ENCODE peak calls at places on chromosomes 6 and 20, in nine cellular contexts. W is iris pigment epithelial cell; B is A172; O is stimulated activated CD8-positive, alpha-beta memory T cell treated with anti-CD3 and anti-CD28 coated beads, Interleukin-12 subunit alpha, Interleukin-12 subunit beta, amount 100 ng/mL, for 1 hour; E is A549; S is GM04503; V is nephron progenitor cell; Q is AG04449; A is ovary. G is an unnamed sample.

GRCh38 chr6:156976144-156977088 is 199.2 kb downstream of the ARID1B start:
- DNase-seq in S (no peak), Q (no peak), E (no peak), A (no peak), W (no peak), B (peak; percentile 52), O (no peak), V (no peak), G (peak; percentile 35)

GRCh38 chr6:138991206-138991605 is 3.2 kb upstream of the REPS1 start:
- DNase-seq in V (no peak), Q (no peak), E (no peak), S (no peak), W (no peak), A (no peak), O (no peak), B (no peak), G (no peak)

GRCh38 chr6:121520337-121521163 is 85.1 kb downstream of the GJA1 start:
- DNase-seq in E (peak; percentile 3), Q (peak; percentile 97), O (no peak), A (no peak), W (peak; percentile 92), S (no peak), V (no peak), B (peak; percentile 62), G (peak; percentile 50)

GRCh38 chr20:25273541-25274358 is 25.9 kb downstream of the PYGB start:
- DNase-seq in W (no peak), A (no peak), B (no peak), Q (no peak), O (no peak), E (no peak), S (no peak), V (no peak), G (no peak)

GRCh38 chr20:49146442-49146841 is 41.7 kb downstream of the STAU1 start:
- DNase-seq in W (no peak), O (no peak), B (no peak), S (no peak), V (no peak), A (no peak), E (no peak), Q (no peak), G (no peak)

GRCh38 chr20:56995635-56996075 is 270.8 kb downstream of the BMP7 start:
- DNase-seq in A (no peak), V (peak; percentile 75), S (no peak), E (peak; percentile 45), B (no peak), Q (no peak), W (peak; percentile 6), O (no peak), G (peak; percentile 86)

GRCh38 chr6:157955675-157956074 is 26.0 kb upstream of the SYNJ2 start:
- DNase-seq in A (no peak), W (no peak), V (no peak), S (no peak), B (no peak), E (no peak), O (no peak), Q (no peak), G (no peak)

GRCh38 chr20:59992531-59992930 is 34.3 kb downstream of the CDH26 start:
- DNase-seq in A (no peak), B (no peak), W (no peak), Q (no peak), S (no peak), O (no peak), E (peak; percentile 11), V (no peak), G (no peak)

GRCh38 chr6:51303313-51303712 is 484.6 kb downstream of the TFAP2B start:
- DNase-seq in W (no peak), Q (no peak), S (no peak), V (no peak), B (no peak), O (no peak), E (no peak), A (no peak), G (no peak)

GRCh38 chr6:39083111-39083702 is 31.8 kb downstream of the SAYSD1 start:
- DNase-seq in Q (no peak), E (no peak), A (no peak), W (no peak), O (no peak), B (no peak), S (no peak), V (no peak), G (no peak)

GRCh38 chr6:47787620-47788497 is 6.0 kb downstream of the OPN5 start:
- DNase-seq in E (peak; percentile 47), O (peak; percentile 15), W (peak; percentile 58), A (peak; percentile 53), V (peak; percentile 69), B (peak; percentile 30), Q (no peak), S (no peak), G (peak; percentile 82)

GRCh38 chr6:143328885-143329284 is 121.6 kb downstream of the ADAT2 start:
- DNase-seq in Q (no peak), V (no peak), W (peak; percentile 38), E (no peak), B (peak; percentile 69), S (no peak), A (no peak), O (no peak), G (no peak)

GRCh38 chr6:56370591-56371198 is 123.3 kb upstream of the COL21A1 start:
- DNase-seq in O (no peak), W (peak; percentile 89), S (no peak), V (no peak), Q (peak; percentile 53), E (peak; percentile 4), B (peak; percentile 69), A (no peak), G (no peak)

GRCh38 chr20:21702553-21703467 is 2.7 kb upstream of the PAX1 start:
- DNase-seq in V (peak; percentile 96), A (peak; percentile 57), W (peak; percentile 12), E (peak; percentile 69), S (no peak), B (no peak), Q (no peak), O (no peak), G (peak; percentile 91)

GRCh38 chr20:15523431-15523830 is 1049.8 kb downstream of the KIF16B start:
- DNase-seq in B (no peak), W (no peak), O (no peak), S (no peak), V (no peak), Q (no peak), E (no peak), A (no peak), G (no peak)

GRCh38 chr20:953742-954141 is 37.6 kb upstream of the ANGPT4 start:
- DNase-seq in S (no peak), V (no peak), W (no peak), E (peak; percentile 22), A (no peak), Q (no peak), O (no peak), B (no peak), G (peak; percentile 47)

GRCh38 chr6:45655630-45656422 is 278.1 kb upstream of the SUPT3H start:
- DNase-seq in E (peak; percentile 77), V (no peak), W (peak; percentile 97), S (peak; percentile 99), A (no peak), B (peak; percentile 98), Q (peak; percentile 98), O (no peak), G (no peak)

GRCh38 chr20:4329232-4329631 is 313.9 kb upstream of the RNF24 start:
- DNase-seq in Q (no peak), O (no peak), A (no peak), V (no peak), W (no peak), E (peak; percentile 35), B (no peak), S (no peak), G (peak; percentile 31)

GRCh38 chr6:54111341-54111740 is at the start of gene MLIP:
- DNase-seq in S (no peak), V (no peak), W (no peak), E (no peak), B (no peak), Q (no peak), O (no peak), A (no peak), G (no peak)

GRCh38 chr20:39069976-39070375 is 107.8 kb downstream of the DHX35 start:
- DNase-seq in B (no peak), Q (no peak), E (no peak), S (no peak), A (no peak), W (peak; percentile 12), V (no peak), O (no peak), G (no peak)

GRCh38 chr20:38304845-38305447 is 990 bp downstream of the BPI start:
- DNase-seq in B (peak; percentile 18), E (peak; percentile 50), Q (no peak), A (peak; percentile 49), V (peak; percentile 26), S (no peak), O (no peak), W (peak; percentile 47), G (peak; percentile 78)

GRCh38 chr6:108330806-108331205 is 36.0 kb downstream of the AFG1L start:
- DNase-seq in Q (no peak), V (no peak), S (no peak), W (no peak), O (no peak), A (no peak), E (no peak), B (no peak), G (no peak)

GRCh38 chr20:46269372-46269771 is 38.9 kb downstream of the CDH22 start:
- DNase-seq in E (no peak), O (no peak), V (no peak), W (no peak), B (no peak), Q (no peak), A (no peak), S (no peak), G (no peak)

GRCh38 chr20:49384437-49385434 is 97.7 kb downstream of the KCNB1 start:
- DNase-seq in W (peak; percentile 50), V (peak; percentile 92), S (no peak), B (peak; percentile 58), O (peak; percentile 34), Q (no peak), E (peak; percentile 39), A (peak; percentile 85), G (peak; percentile 98)

GRCh38 chr6:29602564-29603361 is 17.8 kb downstream of the OR2H2 start:
- DNase-seq in E (peak; percentile 20), V (peak; percentile 44), B (peak; percentile 17), Q (no peak), A (no peak), W (peak; percentile 37), S (no peak), O (no peak), G (peak; percentile 90)

GRCh38 chr6:44309092-44309491 is 4.1 kb downstream of the AARS2 start:
- DNase-seq in B (peak; percentile 26), E (no peak), A (no peak), O (no peak), V (no peak), Q (no peak), S (peak; percentile 92), W (peak; percentile 51), G (no peak)

GRCh38 chr6:138546733-138547185 is 47.5 kb upstream of the NHSL1 start:
- DNase-seq in W (peak; percentile 59), O (no peak), V (no peak), E (no peak), S (no peak), Q (no peak), A (no peak), B (peak; percentile 83), G (no peak)

GRCh38 chr6:135458051-135458450 is 39.5 kb downstream of the AHI1 start:
- DNase-seq in V (no peak), S (peak; percentile 27), A (no peak), O (no peak), W (no peak), B (no peak), E (no peak), Q (no peak), G (no peak)

GRCh38 chr6:37257634-37258404 is at the start of the genes TBC1D22B and TMEM217:
- DNase-seq in S (no peak), O (peak; percentile 93), B (peak; percentile 88), W (peak; percentile 98), V (peak; percentile 90), A (peak; percentile 97), Q (peak; percentile 59), E (peak; percentile 98), G (peak; percentile 99)